ENCODE peak calls at places on chromosome 22, in seven cellular contexts. Z is NCI-H460; X is stimulated activated CD4-positive, alpha-beta T cell treated with anti-CD3 and anti-CD28 coated beads, Interleukin-12 subunit alpha, Interleukin-12 subunit beta, amount 100 ng/mL, for 4 hours; L is activated CD4-positive, alpha-beta T cell treated with anti-CD3 and anti-CD28 coated beads, Interleukin-2, amount 50 U/mL, for 1 hour; A is foreskin melanocyte; G is GM03348; N is activated T-cell treated with anti-CD3 and anti-CD28 coated beads, Interleukin-2, amount 50 U/mL, for 72 hours. O is an unnamed sample.

GRCh38 chr22:28012811-28013460 is 93.9 kb upstream of the PITPNB start:
- DNase-seq in L (no peak), A (no peak), N (no peak), X (no peak), G (no peak), Z (no peak), O (no peak)

GRCh38 chr22:48098243-48098935 is 1335.9 kb downstream of the TBC1D22A start:
- DNase-seq in L (no peak), N (peak), A (no peak), Z (no peak), X (no peak), G (no peak), O (no peak)

GRCh38 chr22:28021998-28022660 is 103.1 kb upstream of the PITPNB start:
- DNase-seq in L (no peak), G (no peak), X (no peak), N (no peak), Z (no peak), A (no peak), O (no peak)

GRCh38 chr22:35443338-35443737 is 43.4 kb downstream of the MCM5 start:
- DNase-seq in L (no peak), N (no peak), A (no peak), G (no peak), X (no peak), Z (no peak), O (no peak)

GRCh38 chr22:48531108-48531507 is 1296.6 kb downstream of the BRD1 start:
- DNase-seq in Z (no peak), N (no peak), X (no peak), L (no peak), G (no peak), A (no peak), O (no peak)

GRCh38 chr22:42385691-42386090 is 46.5 kb downstream of the NFAM1 start:
- DNase-seq in L (no peak), A (no peak), Z (no peak), G (no peak), N (no peak), X (no peak), O (no peak)

GRCh38 chr22:36755316-36755715 is 20.6 kb downstream of the IFT27 start:
- DNase-seq in G (no peak), N (no peak), X (no peak), Z (no peak), A (no peak), L (no peak), O (no peak)

GRCh38 chr22:42992092-42992491 is 22.9 kb downstream of the PACSIN2 start:
- DNase-seq in L (no peak), A (no peak), X (no peak), Z (no peak), G (no peak), N (no peak), O (no peak)

GRCh38 chr22:40018051-40018450 is 23.3 kb downstream of the FAM83F start:
- DNase-seq in Z (no peak), N (no peak), L (no peak), A (no peak), G (no peak), X (no peak), O (no peak)

GRCh38 chr22:22464541-22465054 is 43.9 kb downstream of the ZNF280B start:
- DNase-seq in Z (no peak), N (no peak), X (no peak), G (no peak), A (no peak), L (no peak), O (no peak)

GRCh38 chr22:19840955-19841640 is 13.6 kb downstream of the GNB1L start:
- DNase-seq in X (no peak), L (no peak), G (no peak), A (no peak), Z (no peak), N (no peak), O (no peak)

GRCh38 chr22:29154364-29155048 is 51.2 kb upstream of the EMID1 start:
- DNase-seq in X (peak), N (peak), G (peak), Z (peak), L (peak), A (peak), O (peak)

GRCh38 chr22:36865346-36865745 is 4.5 kb downstream of the NCF4 start:
- DNase-seq in Z (no peak), X (no peak), G (peak), A (no peak), L (no peak), N (no peak), O (no peak)

GRCh38 chr22:23220485-23221350 is 40.4 kb downstream of the BCR start:
- DNase-seq in X (peak), G (peak), Z (no peak), N (no peak), L (no peak), A (no peak), O (no peak)

GRCh38 chr22:35516723-35517122 is 23.9 kb upstream of the RASD2 start:
- DNase-seq in N (no peak), L (no peak), A (no peak), Z (no peak), G (no peak), X (no peak), O (no peak)

GRCh38 chr22:50001388-50002231 is 11.0 kb downstream of the IL17REL start:
- DNase-seq in A (no peak), Z (no peak), L (no peak), N (no peak), X (no peak), G (no peak), O (no peak)

GRCh38 chr22:33823552-33823951 is 96.7 kb downstream of the LARGE1 start:
- DNase-seq in N (no peak), Z (no peak), X (no peak), G (no peak), L (no peak), A (no peak), O (no peak)

GRCh38 chr22:26949193-26949592 is 291.8 kb downstream of the MIAT start:
- DNase-seq in N (peak), X (no peak), G (peak), L (no peak), Z (peak), A (no peak), O (no peak)

GRCh38 chr22:47083379-47083986 is 321.0 kb downstream of the TBC1D22A start:
- DNase-seq in G (no peak), N (no peak), Z (no peak), A (no peak), X (no peak), L (no peak), O (no peak)

GRCh38 chr22:42396621-42397331 is 35.4 kb downstream of the NFAM1 start:
- DNase-seq in Z (no peak), L (no peak), G (no peak), A (no peak), N (no peak), X (no peak), O (no peak)

GRCh38 chr22:49514211-49514610 is 313.5 kb downstream of the BRD1 start:
- DNase-seq in X (no peak), L (no peak), Z (no peak), N (no peak), A (no peak), G (no peak), O (no peak)

GRCh38 chr22:46010951-46011626 is 34.1 kb upstream of the WNT7B start:
- DNase-seq in Z (no peak), L (no peak), A (no peak), G (no peak), X (no peak), N (no peak), O (no peak)

GRCh38 chr22:49269371-49269770 is 558.3 kb downstream of the BRD1 start:
- DNase-seq in N (no peak), G (no peak), Z (no peak), L (no peak), A (no peak), X (no peak), O (no peak)

GRCh38 chr22:45475063-45475747 is 27.5 kb upstream of the FBLN1 start:
- DNase-seq in N (no peak), G (no peak), Z (no peak), X (no peak), A (no peak), L (no peak), O (no peak)

GRCh38 chr22:42368379-42369249 is 63.6 kb downstream of the NFAM1 start:
- DNase-seq in N (peak), X (peak), Z (no peak), L (peak), A (no peak), G (no peak), O (peak)

GRCh38 chr22:17970205-17970708 is 54.1 kb downstream of the MICAL3 start:
- DNase-seq in G (no peak), L (no peak), Z (no peak), X (no peak), A (peak), N (no peak), O (no peak)

GRCh38 chr22:25159028-25159427 is 40.6 kb upstream of the CRYBB3 start:
- DNase-seq in L (no peak), G (no peak), N (no peak), Z (no peak), A (no peak), X (no peak), O (no peak)

GRCh38 chr22:29245626-29246385 is 22.0 kb downstream of the RHBDD3 start:
- DNase-seq in L (peak), G (peak), N (peak), Z (peak), X (peak), A (no peak), O (peak)

GRCh38 chr22:17198188-17199130 is 20.8 kb downstream of the ADA2 start:
- DNase-seq in X (no peak), G (no peak), A (no peak), N (no peak), Z (no peak), L (no peak), O (no peak)

GRCh38 chr22:29147241-29147919 is 58.3 kb upstream of the EMID1 start:
- DNase-seq in G (no peak), A (no peak), Z (no peak), L (no peak), N (no peak), X (no peak), O (no peak)

GRCh38 chr22:19062139-19062789 is 59.9 kb downstream of the DGCR2 start:
- DNase-seq in N (no peak), A (no peak), L (no peak), G (no peak), Z (no peak), X (no peak), O (no peak)

GRCh38 chr22:46233231-46233630 is 16.9 kb downstream of the CDPF1 start:
- DNase-seq in N (no peak), A (peak), L (no peak), X (no peak), Z (no peak), G (peak), O (no peak)

GRCh38 chr22:32661296-32661695 is 140.2 kb upstream of the TIMP3 start:
- DNase-seq in X (no peak), L (no peak), A (peak), G (peak), N (no peak), Z (no peak), O (no peak)

GRCh38 chr22:39624501-39624821 is 53.9 kb downstream of the CACNA1I start:
- DNase-seq in N (no peak), Z (no peak), G (no peak), L (no peak), A (no peak), X (no peak), O (no peak)

GRCh38 chr22:45154383-45154782 is 9.3 kb upstream of the NUP50 start:
- DNase-seq in Z (no peak), A (no peak), N (no peak), X (no peak), L (no peak), G (peak), O (no peak)

O was measured in activated naive CD4-positive, alpha-beta T cell treated with Interleukin-2 at 50 U/mL for 16 hours.